ENCODE peak calls at places on chromosomes 12 and 14, in eight cellular contexts. One of them, this sample, is unnamed.

GRCh38 chr12:122944588-122944987 is 21.7 kb downstream of the ABCB9 start:
- DNase-seq in esophagus squamous epithelium: no peak
- DNase-seq in right cardiac atrium: no peak
- DNase-seq in right atrium auricular region: no peak
- DNase-seq in GM23248: peak
- DNase-seq in ovary: no peak
- DNase-seq in neural progenitor cell: no peak
- DNase-seq in left ventricle myocardium inferior: no peak
- DNase-seq in this sample: no peak

GRCh38 chr14:24260026-24260779 is 2.8 kb downstream of the TGM1 start:
- DNase-seq in right cardiac atrium: no peak
- DNase-seq in right atrium auricular region: no peak
- DNase-seq in esophagus squamous epithelium: no peak
- DNase-seq in GM23248: no peak
- DNase-seq in left ventricle myocardium inferior: no peak
- DNase-seq in ovary: no peak
- DNase-seq in neural progenitor cell: no peak
- DNase-seq in this sample: no peak

GRCh38 chr14:102140027-102140749 is 491 bp downstream of the WDR20 start:
- DNase-seq in neural progenitor cell: peak
- DNase-seq in left ventricle myocardium inferior: peak
- DNase-seq in esophagus squamous epithelium: no peak
- DNase-seq in GM23248: peak
- DNase-seq in right cardiac atrium: peak
- DNase-seq in right atrium auricular region: no peak
- DNase-seq in ovary: no peak
- DNase-seq in this sample: no peak

GRCh38 chr12:55072093-55072492 is 52.3 kb downstream of the NEUROD4 start:
- DNase-seq in neural progenitor cell: peak
- DNase-seq in esophagus squamous epithelium: no peak
- DNase-seq in right cardiac atrium: peak
- DNase-seq in right atrium auricular region: no peak
- DNase-seq in GM23248: peak
- DNase-seq in left ventricle myocardium inferior: peak
- DNase-seq in ovary: no peak
- DNase-seq in this sample: no peak

GRCh38 chr14:97107070-97107469 is 309.9 kb downstream of the VRK1 start:
- DNase-seq in neural progenitor cell: no peak
- DNase-seq in right cardiac atrium: no peak
- DNase-seq in ovary: no peak
- DNase-seq in right atrium auricular region: no peak
- DNase-seq in left ventricle myocardium inferior: no peak
- DNase-seq in GM23248: peak
- DNase-seq in esophagus squamous epithelium: no peak
- DNase-seq in this sample: no peak

GRCh38 chr14:100225169-100225568 is 13.8 kb upstream of the YY1 start:
- DNase-seq in ovary: no peak
- DNase-seq in right cardiac atrium: no peak
- DNase-seq in left ventricle myocardium inferior: no peak
- DNase-seq in right atrium auricular region: no peak
- DNase-seq in esophagus squamous epithelium: no peak
- DNase-seq in neural progenitor cell: no peak
- DNase-seq in GM23248: no peak
- DNase-seq in this sample: no peak

GRCh38 chr12:110149104-110149660 is 25.0 kb downstream of the IFT81 start:
- DNase-seq in esophagus squamous epithelium: no peak
- DNase-seq in neural progenitor cell: no peak
- DNase-seq in left ventricle myocardium inferior: no peak
- DNase-seq in GM23248: no peak
- DNase-seq in right atrium auricular region: no peak
- DNase-seq in ovary: no peak
- DNase-seq in right cardiac atrium: no peak
- DNase-seq in this sample: no peak

GRCh38 chr12:120196363-120196762 is 1.8 kb upstream of the GCN1 start:
- DNase-seq in esophagus squamous epithelium: no peak
- DNase-seq in left ventricle myocardium inferior: no peak
- DNase-seq in ovary: no peak
- DNase-seq in neural progenitor cell: no peak
- DNase-seq in right cardiac atrium: no peak
- DNase-seq in right atrium auricular region: no peak
- DNase-seq in GM23248: no peak
- DNase-seq in this sample: no peak

GRCh38 chr14:52286659-52287649 is 19.5 kb downstream of the PTGDR start:
- DNase-seq in ovary: no peak
- DNase-seq in esophagus squamous epithelium: no peak
- DNase-seq in neural progenitor cell: no peak
- DNase-seq in left ventricle myocardium inferior: no peak
- DNase-seq in GM23248: peak
- DNase-seq in right atrium auricular region: no peak
- DNase-seq in right cardiac atrium: no peak
- DNase-seq in this sample: no peak

GRCh38 chr12:116347265-116347664 is 69.8 kb upstream of the MED13L start:
- DNase-seq in neural progenitor cell: no peak
- DNase-seq in right cardiac atrium: no peak
- DNase-seq in esophagus squamous epithelium: no peak
- DNase-seq in GM23248: no peak
- DNase-seq in left ventricle myocardium inferior: no peak
- DNase-seq in right atrium auricular region: no peak
- DNase-seq in ovary: no peak
- DNase-seq in this sample: no peak

GRCh38 chr12:116346751-116347150 is 69.3 kb upstream of the MED13L start:
- DNase-seq in right atrium auricular region: no peak
- DNase-seq in esophagus squamous epithelium: no peak
- DNase-seq in ovary: peak
- DNase-seq in GM23248: peak
- DNase-seq in neural progenitor cell: no peak
- DNase-seq in left ventricle myocardium inferior: no peak
- DNase-seq in right cardiac atrium: no peak
- DNase-seq in this sample: no peak

GRCh38 chr12:116343331-116343884 is 65.9 kb upstream of the MED13L start:
- DNase-seq in ovary: no peak
- DNase-seq in neural progenitor cell: no peak
- DNase-seq in right atrium auricular region: no peak
- DNase-seq in esophagus squamous epithelium: no peak
- DNase-seq in right cardiac atrium: no peak
- DNase-seq in left ventricle myocardium inferior: no peak
- DNase-seq in GM23248: no peak
- DNase-seq in this sample: no peak

GRCh38 chr12:116346222-116346621 is 68.7 kb upstream of the MED13L start:
- DNase-seq in right cardiac atrium: no peak
- DNase-seq in esophagus squamous epithelium: no peak
- DNase-seq in ovary: peak
- DNase-seq in neural progenitor cell: peak
- DNase-seq in right atrium auricular region: no peak
- DNase-seq in GM23248: no peak
- DNase-seq in left ventricle myocardium inferior: no peak
- DNase-seq in this sample: no peak
- H3K27ac ChIP-seq in right cardiac atrium: no peak
- H3K27ac ChIP-seq in esophagus squamous epithelium: peak
- H3K27ac ChIP-seq in ovary: no peak
- H3K27ac ChIP-seq in neural progenitor cell: no peak
- H3K27ac ChIP-seq in right atrium auricular region: no peak
- H3K27ac ChIP-seq in GM23248: no peak
- H3K27ac ChIP-seq in left ventricle myocardium inferior: no peak
- H3K27ac ChIP-seq in this sample: no peak

GRCh38 chr14:54275997-54276396 is 120.8 kb upstream of the CDKN3 start:
- DNase-seq in GM23248: peak
- DNase-seq in ovary: no peak
- DNase-seq in left ventricle myocardium inferior: no peak
- DNase-seq in right cardiac atrium: no peak
- DNase-seq in right atrium auricular region: no peak
- DNase-seq in esophagus squamous epithelium: no peak
- DNase-seq in neural progenitor cell: no peak
- DNase-seq in this sample: no peak

GRCh38 chr14:54282849-54283248 is 114.0 kb upstream of the CDKN3 start:
- DNase-seq in GM23248: no peak
- DNase-seq in left ventricle myocardium inferior: no peak
- DNase-seq in neural progenitor cell: no peak
- DNase-seq in right cardiac atrium: no peak
- DNase-seq in esophagus squamous epithelium: no peak
- DNase-seq in ovary: no peak
- DNase-seq in right atrium auricular region: no peak
- DNase-seq in this sample: no peak

GRCh38 chr14:54278087-54278486 is 118.7 kb upstream of the CDKN3 start:
- DNase-seq in ovary: no peak
- DNase-seq in left ventricle myocardium inferior: no peak
- DNase-seq in GM23248: no peak
- DNase-seq in esophagus squamous epithelium: no peak
- DNase-seq in right atrium auricular region: no peak
- DNase-seq in right cardiac atrium: no peak
- DNase-seq in neural progenitor cell: no peak
- DNase-seq in this sample: no peak

DNA sequence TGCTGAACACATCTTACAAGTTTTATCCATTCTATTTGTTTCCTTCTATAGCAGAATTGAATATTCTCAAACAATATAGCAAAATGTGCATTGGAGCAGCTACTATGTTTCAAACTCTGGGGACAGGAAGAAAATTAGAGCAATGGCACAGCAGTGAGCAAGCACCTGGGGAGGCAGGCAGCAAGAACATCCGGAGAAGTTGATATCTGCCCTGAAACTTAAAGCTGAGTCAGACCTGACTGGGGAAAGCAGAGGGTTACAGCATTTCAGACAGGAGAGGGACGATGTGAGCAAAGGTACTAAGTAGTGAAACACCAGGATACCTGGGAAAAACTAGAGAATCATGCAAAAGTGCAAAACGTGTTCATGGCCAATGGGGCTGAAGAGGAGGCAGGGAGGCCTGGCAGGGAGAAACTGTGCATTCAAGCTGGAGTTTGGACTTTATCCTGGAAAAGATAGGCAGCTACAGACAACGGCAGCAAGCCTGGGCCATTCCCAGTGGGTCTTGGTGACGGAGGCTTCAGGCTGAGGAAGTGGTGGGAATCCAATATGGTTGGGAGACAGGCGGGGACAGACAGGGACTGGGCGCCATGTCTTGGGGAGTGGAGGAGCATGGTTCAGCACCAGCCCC is 118.0 kb upstream of the CDKN3 start:
- DNase-seq in left ventricle myocardium inferior: no peak
- DNase-seq in ovary: no peak
- DNase-seq in GM23248: no peak
- DNase-seq in right atrium auricular region: no peak
- DNase-seq in neural progenitor cell: no peak
- DNase-seq in esophagus squamous epithelium: no peak
- DNase-seq in right cardiac atrium: no peak
- DNase-seq in this sample: no peak
- H3K27ac ChIP-seq in left ventricle myocardium inferior: no peak
- H3K27ac ChIP-seq in ovary: no peak
- H3K27ac ChIP-seq in GM23248: no peak
- H3K27ac ChIP-seq in right atrium auricular region: no peak
- H3K27ac ChIP-seq in neural progenitor cell: no peak
- H3K27ac ChIP-seq in esophagus squamous epithelium: no peak
- H3K27ac ChIP-seq in right cardiac atrium: no peak
- H3K27ac ChIP-seq in this sample: no peak

GRCh38 chr14:57008534-57008933 is 198.3 kb upstream of the OTX2 start:
- DNase-seq in esophagus squamous epithelium: no peak
- DNase-seq in left ventricle myocardium inferior: no peak
- DNase-seq in right cardiac atrium: no peak
- DNase-seq in right atrium auricular region: no peak
- DNase-seq in neural progenitor cell: peak
- DNase-seq in GM23248: no peak
- DNase-seq in ovary: no peak
- DNase-seq in this sample: no peak

GRCh38 chr14:57013987-57014386 is 203.7 kb upstream of the OTX2 start:
- DNase-seq in esophagus squamous epithelium: no peak
- DNase-seq in ovary: no peak
- DNase-seq in left ventricle myocardium inferior: no peak
- DNase-seq in GM23248: no peak
- DNase-seq in right atrium auricular region: no peak
- DNase-seq in neural progenitor cell: no peak
- DNase-seq in right cardiac atrium: no peak
- DNase-seq in this sample: no peak

DNA sequence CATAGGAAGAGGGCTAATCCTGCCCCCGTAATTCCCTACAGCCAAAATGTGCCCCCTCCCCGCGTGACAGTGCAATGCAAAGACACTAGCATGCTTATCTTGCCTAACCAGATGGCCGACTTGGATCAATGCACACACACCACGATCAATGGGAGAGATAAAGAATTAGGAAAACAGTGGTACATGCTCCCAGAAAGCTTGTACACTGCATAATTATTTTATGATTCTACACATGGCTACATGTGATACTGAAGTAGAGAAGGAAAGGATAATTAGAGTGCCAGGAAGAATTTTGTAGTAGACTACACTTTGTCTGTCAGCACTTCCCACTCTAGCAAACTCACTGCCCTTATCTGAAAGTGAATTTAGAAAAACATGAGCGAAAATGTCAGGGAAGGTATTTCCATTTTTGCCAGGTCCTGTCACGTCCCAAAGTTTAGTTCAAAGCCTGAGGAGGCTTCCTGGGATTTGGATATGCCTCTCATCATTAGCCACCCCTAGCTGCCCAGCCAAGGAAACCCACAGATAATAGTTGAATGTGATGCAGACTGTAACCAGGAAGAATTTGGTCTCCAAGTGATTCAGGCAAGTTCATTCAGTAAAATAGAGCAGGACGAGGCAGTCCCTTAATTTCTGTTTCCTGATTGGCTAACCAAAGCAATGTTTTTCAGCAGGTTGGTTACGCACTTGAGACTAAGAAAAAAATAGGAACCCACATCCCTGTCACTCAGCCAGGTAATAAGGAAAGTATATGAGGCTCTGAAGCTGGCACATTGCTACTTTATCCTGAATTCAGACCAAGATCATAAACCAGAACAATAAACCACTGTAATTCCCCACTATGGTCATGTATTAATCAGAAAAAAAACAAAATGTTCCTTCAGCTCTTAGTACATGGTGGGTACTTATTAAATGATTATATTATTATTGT is 199.6 kb upstream of the OTX2 start:
- DNase-seq in left ventricle myocardium inferior: no peak
- DNase-seq in GM23248: no peak
- DNase-seq in esophagus squamous epithelium: no peak
- DNase-seq in ovary: no peak
- DNase-seq in right atrium auricular region: no peak
- DNase-seq in neural progenitor cell: no peak
- DNase-seq in right cardiac atrium: no peak
- DNase-seq in this sample: no peak
- H3K27ac ChIP-seq in left ventricle myocardium inferior: no peak
- H3K27ac ChIP-seq in GM23248: no peak
- H3K27ac ChIP-seq in esophagus squamous epithelium: no peak
- H3K27ac ChIP-seq in ovary: no peak
- H3K27ac ChIP-seq in right atrium auricular region: no peak
- H3K27ac ChIP-seq in neural progenitor cell: no peak
- H3K27ac ChIP-seq in right cardiac atrium: no peak
- H3K27ac ChIP-seq in this sample: no peak

DNA sequence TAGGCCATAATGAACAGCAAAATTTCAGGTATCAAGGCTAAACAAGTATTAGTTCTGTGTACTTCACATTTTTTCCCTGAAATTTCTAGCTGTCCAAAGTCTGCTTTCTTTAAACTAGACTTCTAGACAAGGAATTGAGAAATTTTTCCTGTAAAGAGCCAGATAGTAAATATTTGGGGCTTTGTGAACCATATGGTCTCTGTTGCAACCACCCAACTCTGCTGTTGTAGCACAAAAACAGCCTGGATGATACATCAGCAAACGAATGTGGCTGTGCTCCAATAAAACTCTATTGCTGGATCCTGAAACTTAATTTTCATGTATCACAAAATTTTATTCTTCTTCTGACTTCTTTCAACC is 95.9 kb upstream of the SLC38A4 start:
- DNase-seq in neural progenitor cell: no peak
- DNase-seq in left ventricle myocardium inferior: no peak
- DNase-seq in right cardiac atrium: no peak
- DNase-seq in right atrium auricular region: no peak
- DNase-seq in esophagus squamous epithelium: no peak
- DNase-seq in ovary: no peak
- DNase-seq in GM23248: peak
- DNase-seq in this sample: no peak
- H3K27ac ChIP-seq in neural progenitor cell: no peak
- H3K27ac ChIP-seq in left ventricle myocardium inferior: no peak
- H3K27ac ChIP-seq in right cardiac atrium: no peak
- H3K27ac ChIP-seq in right atrium auricular region: no peak
- H3K27ac ChIP-seq in esophagus squamous epithelium: peak
- H3K27ac ChIP-seq in ovary: no peak
- H3K27ac ChIP-seq in GM23248: peak
- H3K27ac ChIP-seq in this sample: no peak

This sample was measured in thoracic aorta.